ENCODE peak calls at places on chromosomes 7 and 10, in eight cellular contexts. One of them, this sample, is unnamed. For H3K36me3, the result is how much of the 10 kb centered on the place peaks cover.

GRCh38 chr7:74371381-74372059 is 82.2 kb upstream of the GTF2IRD1 start:
- DNase-seq in HCT116: peak
- DNase-seq in fibroblast of lung: peak
- DNase-seq in HepG2: no peak
- DNase-seq in PC-3: no peak
- DNase-seq in neural progenitor cell: peak
- DNase-seq in hepatocyte: peak
- DNase-seq in GM23338: peak
- DNase-seq in this sample: no peak

GRCh38 chr7:131555565-131556054 is 818 bp downstream of the PODXL start:
- DNase-seq in HCT116: no peak
- DNase-seq in fibroblast of lung: no peak
- DNase-seq in HepG2: no peak
- DNase-seq in PC-3: no peak
- DNase-seq in neural progenitor cell: peak
- DNase-seq in hepatocyte: no peak
- DNase-seq in GM23338: no peak
- DNase-seq in this sample: no peak

GRCh38 chr10:80530251-80530650 is 7.5 kb upstream of the SH2D4B start:
- DNase-seq in HCT116: peak
- DNase-seq in fibroblast of lung: peak
- DNase-seq in HepG2: peak
- DNase-seq in PC-3: no peak
- DNase-seq in neural progenitor cell: no peak
- DNase-seq in hepatocyte: no peak
- DNase-seq in GM23338: no peak
- DNase-seq in this sample: no peak

GRCh38 chr7:16114633-16115032 is 306.7 kb downstream of the CRPPA start:
- DNase-seq in HCT116: peak
- DNase-seq in fibroblast of lung: peak
- DNase-seq in HepG2: no peak
- DNase-seq in PC-3: peak
- DNase-seq in neural progenitor cell: no peak
- DNase-seq in hepatocyte: no peak
- DNase-seq in GM23338: peak
- DNase-seq in this sample: no peak

GRCh38 chr10:70592746-70593512 is 9.6 kb downstream of the PRF1 start:
- DNase-seq in HCT116: no peak
- DNase-seq in fibroblast of lung: no peak
- DNase-seq in HepG2: no peak
- DNase-seq in PC-3: no peak
- DNase-seq in neural progenitor cell: no peak
- DNase-seq in hepatocyte: no peak
- DNase-seq in GM23338: no peak
- DNase-seq in this sample: no peak

GRCh38 chr10:106224676-106225075 is 939.8 kb downstream of the SORCS1 start:
- DNase-seq in HCT116: no peak
- DNase-seq in fibroblast of lung: no peak
- DNase-seq in HepG2: no peak
- DNase-seq in PC-3: peak
- DNase-seq in neural progenitor cell: no peak
- DNase-seq in hepatocyte: no peak
- DNase-seq in GM23338: no peak
- DNase-seq in this sample: no peak

GRCh38 chr10:9214618-9215017 is 1160.1 kb downstream of the GATA3 start:
- DNase-seq in HCT116: no peak
- DNase-seq in fibroblast of lung: no peak
- DNase-seq in HepG2: no peak
- DNase-seq in PC-3: no peak
- DNase-seq in neural progenitor cell: no peak
- DNase-seq in hepatocyte: no peak
- DNase-seq in GM23338: no peak
- DNase-seq in this sample: no peak

GRCh38 chr10:92691042-92691590 is 1.4 kb downstream of the HHEX start:
- DNase-seq in HCT116: no peak
- DNase-seq in fibroblast of lung: no peak
- DNase-seq in HepG2: no peak
- DNase-seq in PC-3: no peak
- DNase-seq in neural progenitor cell: peak
- DNase-seq in hepatocyte: no peak
- DNase-seq in GM23338: peak
- DNase-seq in this sample: no peak

GRCh38 chr7:117951285-117951684 is 78.0 kb upstream of the CTTNBP2 start:
- DNase-seq in HCT116: no peak
- DNase-seq in fibroblast of lung: no peak
- DNase-seq in HepG2: no peak
- DNase-seq in PC-3: peak
- DNase-seq in neural progenitor cell: no peak
- DNase-seq in hepatocyte: no peak
- DNase-seq in GM23338: no peak
- DNase-seq in this sample: no peak

GRCh38 chr7:102404005-102404861 is 8.1 kb downstream of the PRKRIP1 start:
- DNase-seq in HCT116: peak
- DNase-seq in fibroblast of lung: peak
- DNase-seq in HepG2: peak
- DNase-seq in PC-3: peak
- DNase-seq in neural progenitor cell: peak
- DNase-seq in hepatocyte: peak
- DNase-seq in GM23338: peak
- DNase-seq in this sample: no peak

GRCh38 chr7:37987732-37988131 is 67.3 kb downstream of the EPDR1 start:
- DNase-seq in HCT116: no peak
- DNase-seq in fibroblast of lung: no peak
- DNase-seq in HepG2: no peak
- DNase-seq in PC-3: peak
- DNase-seq in neural progenitor cell: no peak
- DNase-seq in hepatocyte: peak
- DNase-seq in GM23338: no peak
- DNase-seq in this sample: no peak

GRCh38 chr10:4549254-4549653 is 276.8 kb upstream of the AKR1E2 start:
- DNase-seq in HCT116: no peak
- DNase-seq in fibroblast of lung: no peak
- DNase-seq in HepG2: no peak
- DNase-seq in PC-3: no peak
- DNase-seq in neural progenitor cell: no peak
- DNase-seq in hepatocyte: no peak
- DNase-seq in GM23338: peak
- DNase-seq in this sample: no peak

GRCh38 chr7:95684505-95684904 is 87.8 kb upstream of the DYNC1I1 start:
- DNase-seq in HCT116: no peak
- DNase-seq in fibroblast of lung: no peak
- DNase-seq in HepG2: no peak
- DNase-seq in PC-3: no peak
- DNase-seq in neural progenitor cell: no peak
- DNase-seq in hepatocyte: no peak
- DNase-seq in GM23338: no peak
- DNase-seq in this sample: no peak

GRCh38 chr7:28958235-28958945 is at the start of gene TRIL:
- DNase-seq in HCT116: no peak
- DNase-seq in fibroblast of lung: peak
- DNase-seq in HepG2: no peak
- DNase-seq in PC-3: no peak
- DNase-seq in neural progenitor cell: peak
- DNase-seq in hepatocyte: peak
- DNase-seq in GM23338: peak
- DNase-seq in this sample: no peak

GRCh38 chr7:70298780-70299446 is 700.6 kb downstream of the AUTS2 start:
- DNase-seq in HCT116: no peak
- DNase-seq in fibroblast of lung: no peak
- DNase-seq in HepG2: no peak
- DNase-seq in PC-3: no peak
- DNase-seq in neural progenitor cell: no peak
- DNase-seq in hepatocyte: no peak
- DNase-seq in GM23338: no peak
- DNase-seq in this sample: no peak

GRCh38 chr7:23746629-23747028 is 36.6 kb downstream of the STK31 start:
- DNase-seq in HCT116: no peak
- DNase-seq in fibroblast of lung: no peak
- DNase-seq in HepG2: no peak
- DNase-seq in PC-3: no peak
- DNase-seq in neural progenitor cell: no peak
- DNase-seq in hepatocyte: no peak
- DNase-seq in GM23338: no peak
- DNase-seq in this sample: no peak

GRCh38 chr10:23499317-23499716 is 60.4 kb downstream of the OTUD1 start:
- DNase-seq in HCT116: no peak
- DNase-seq in fibroblast of lung: no peak
- DNase-seq in HepG2: no peak
- DNase-seq in PC-3: no peak
- DNase-seq in neural progenitor cell: no peak
- DNase-seq in hepatocyte: no peak
- DNase-seq in GM23338: peak
- DNase-seq in this sample: no peak

GRCh38 chr10:11236234-11236633 is 218.6 kb downstream of the CELF2 start:
- DNase-seq in HCT116: no peak
- DNase-seq in fibroblast of lung: no peak
- DNase-seq in HepG2: no peak
- DNase-seq in PC-3: no peak
- DNase-seq in neural progenitor cell: no peak
- DNase-seq in hepatocyte: no peak
- DNase-seq in GM23338: no peak
- DNase-seq in this sample: no peak

DNA sequence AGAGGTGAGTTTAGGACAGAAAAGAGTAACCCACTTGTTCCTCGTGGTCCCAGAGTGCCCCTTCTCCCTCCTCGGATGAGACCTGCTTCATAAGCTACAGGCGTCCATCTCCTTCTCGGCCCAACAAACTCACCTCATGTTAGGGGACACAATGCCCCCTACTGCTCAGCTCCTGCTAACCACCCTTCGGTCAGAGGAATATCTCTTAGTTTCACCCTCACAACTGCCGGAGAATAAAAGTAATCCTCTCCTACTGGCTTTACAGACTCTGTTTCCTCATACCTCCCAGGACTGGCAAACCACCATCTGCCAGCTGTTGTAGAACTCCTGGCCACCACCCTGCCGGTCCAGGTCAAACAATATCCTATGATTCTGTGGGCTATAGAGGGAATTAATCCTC is 3.2 kb downstream of the AKR1B15 start:
- DNase-seq in HCT116: no peak
- DNase-seq in fibroblast of lung: peak
- DNase-seq in HepG2: peak
- DNase-seq in PC-3: no peak
- DNase-seq in neural progenitor cell: peak
- DNase-seq in hepatocyte: peak
- DNase-seq in GM23338: peak
- DNase-seq in this sample: no peak
- H3K36me3 ChIP-seq in HCT116: under half
- H3K36me3 ChIP-seq in fibroblast of lung: under half
- H3K36me3 ChIP-seq in HepG2: under half
- H3K36me3 ChIP-seq in PC-3: under half
- H3K36me3 ChIP-seq in neural progenitor cell: under half
- H3K36me3 ChIP-seq in hepatocyte: under half
- H3K36me3 ChIP-seq in GM23338: under half
- H3K36me3 ChIP-seq in this sample: under half

GRCh38 chr7:100492738-100493475 is 9.2 kb downstream of the NYAP1 start:
- DNase-seq in HCT116: no peak
- DNase-seq in fibroblast of lung: no peak
- DNase-seq in HepG2: no peak
- DNase-seq in PC-3: no peak
- DNase-seq in neural progenitor cell: no peak
- DNase-seq in hepatocyte: no peak
- DNase-seq in GM23338: no peak
- DNase-seq in this sample: no peak
- TF ChIP-seq EZH2 in HCT116: no peak
- TF ChIP-seq EZH2 in fibroblast of lung: no peak
- TF ChIP-seq EZH2 in HepG2: no peak
- TF ChIP-seq EZH2 in PC-3: no peak
- TF ChIP-seq EZH2 in neural progenitor cell: no peak
- TF ChIP-seq EZH2 in hepatocyte: no peak
- TF ChIP-seq EZH2 in GM23338: no peak
- TF ChIP-seq EZH2 in this sample: no peak

GRCh38 chr7:149003018-149003417 is 25.3 kb downstream of the PDIA4 start:
- DNase-seq in HCT116: no peak
- DNase-seq in fibroblast of lung: no peak
- DNase-seq in HepG2: no peak
- DNase-seq in PC-3: no peak
- DNase-seq in neural progenitor cell: no peak
- DNase-seq in hepatocyte: no peak
- DNase-seq in GM23338: no peak
- DNase-seq in this sample: no peak

GRCh38 chr7:149002604-149003003 is 25.7 kb downstream of the PDIA4 start:
- DNase-seq in HCT116: no peak
- DNase-seq in fibroblast of lung: no peak
- DNase-seq in HepG2: no peak
- DNase-seq in PC-3: no peak
- DNase-seq in neural progenitor cell: no peak
- DNase-seq in hepatocyte: no peak
- DNase-seq in GM23338: no peak
- DNase-seq in this sample: no peak

GRCh38 chr7:149001427-149002068 is 26.8 kb downstream of the PDIA4 start:
- DNase-seq in HCT116: no peak
- DNase-seq in fibroblast of lung: no peak
- DNase-seq in HepG2: no peak
- DNase-seq in PC-3: no peak
- DNase-seq in neural progenitor cell: no peak
- DNase-seq in hepatocyte: no peak
- DNase-seq in GM23338: no peak
- DNase-seq in this sample: no peak

GRCh38 chr7:148999166-148999565 is 29.1 kb downstream of the PDIA4 start:
- DNase-seq in HCT116: no peak
- DNase-seq in fibroblast of lung: no peak
- DNase-seq in HepG2: no peak
- DNase-seq in PC-3: no peak
- DNase-seq in neural progenitor cell: no peak
- DNase-seq in hepatocyte: no peak
- DNase-seq in GM23338: no peak
- DNase-seq in this sample: no peak

GRCh38 chr7:149000961-149001360 is 27.3 kb downstream of the PDIA4 start:
- DNase-seq in HCT116: no peak
- DNase-seq in fibroblast of lung: no peak
- DNase-seq in HepG2: no peak
- DNase-seq in PC-3: no peak
- DNase-seq in neural progenitor cell: no peak
- DNase-seq in hepatocyte: no peak
- DNase-seq in GM23338: no peak
- DNase-seq in this sample: no peak
- H3K36me3 ChIP-seq in HCT116: under half
- H3K36me3 ChIP-seq in fibroblast of lung: under half
- H3K36me3 ChIP-seq in HepG2: under half
- H3K36me3 ChIP-seq in PC-3: under half
- H3K36me3 ChIP-seq in neural progenitor cell: under half
- H3K36me3 ChIP-seq in hepatocyte: under half
- H3K36me3 ChIP-seq in GM23338: under half
- H3K36me3 ChIP-seq in this sample: under half

DNA sequence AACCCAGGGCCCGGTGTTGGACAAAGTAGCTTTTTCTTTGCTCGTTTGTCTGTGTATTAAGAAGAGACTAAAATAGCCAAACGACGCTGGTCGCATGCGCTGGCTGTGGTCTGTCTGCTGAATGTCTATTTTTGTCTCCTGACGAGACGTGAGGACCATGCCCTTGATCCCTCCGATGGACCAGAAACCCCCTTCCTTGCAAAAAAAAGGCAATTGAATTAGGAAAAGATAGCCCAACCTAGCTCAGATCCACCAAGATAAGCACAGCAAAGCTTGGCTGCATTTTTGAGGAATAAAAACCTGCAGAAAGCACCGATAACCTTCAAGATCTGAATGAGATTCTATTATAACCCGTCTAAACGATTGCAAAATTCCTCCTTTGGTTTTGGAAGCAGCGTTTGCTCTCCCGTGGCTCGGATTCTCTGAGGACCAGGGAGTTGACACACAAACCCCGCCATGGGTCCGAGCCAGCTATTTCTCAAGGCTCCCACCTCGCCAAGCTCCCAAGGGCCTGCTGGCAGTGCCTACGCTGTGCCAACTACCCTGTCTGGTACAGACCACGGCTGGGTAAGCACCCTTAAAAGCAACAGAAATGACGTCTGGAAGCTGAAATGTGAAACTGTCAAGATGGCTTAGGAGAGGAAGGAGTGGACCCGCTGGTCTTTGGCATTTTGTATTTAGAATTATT is 17.7 kb upstream of the TTYH3 start:
- DNase-seq in HCT116: no peak
- DNase-seq in fibroblast of lung: peak
- DNase-seq in HepG2: no peak
- DNase-seq in PC-3: no peak
- DNase-seq in neural progenitor cell: no peak
- DNase-seq in hepatocyte: no peak
- DNase-seq in GM23338: no peak
- DNase-seq in this sample: no peak
- TF ChIP-seq EZH2 in HCT116: no peak
- TF ChIP-seq EZH2 in fibroblast of lung: no peak
- TF ChIP-seq EZH2 in HepG2: no peak
- TF ChIP-seq EZH2 in PC-3: no peak
- TF ChIP-seq EZH2 in neural progenitor cell: no peak
- TF ChIP-seq EZH2 in hepatocyte: no peak
- TF ChIP-seq EZH2 in GM23338: no peak
- TF ChIP-seq EZH2 in this sample: no peak